ENCODE peak calls at places on chromosomes 3 and 15, in four cellular contexts. S is Panc1, L is prostate gland, D is sigmoid colon. K is an unnamed sample.

GRCh38 chr15:26983822-26984221 is 12.8 kb downstream of the GABRG3 start:
- DNase-seq in S (no peak), L (no peak), D (no peak), K (no peak)

GRCh38 chr3:61181874-61182273 is 69.4 kb downstream of the FHIT start:
- DNase-seq in S (no peak), L (no peak), D (no peak), K (no peak)

GRCh38 chr3:107969994-107970896 is 120.6 kb downstream of the CD47 start:
- DNase-seq in S (no peak), L (peak; percentile 36), D (no peak), K (no peak)

GRCh38 chr3:184491867-184492615 is 69.5 kb upstream of the EPHB3 start:
- DNase-seq in S (no peak), L (no peak), D (no peak), K (no peak)

GRCh38 chr3:14441240-14441919 is 39.0 kb downstream of the SLC6A6 start:
- DNase-seq in S (no peak), L (no peak), D (no peak), K (no peak)

GRCh38 chr15:74548236-74548635 is 7.2 kb downstream of the ARID3B start:
- DNase-seq in S (no peak), L (no peak), D (no peak), K (no peak)

GRCh38 chr3:167728176-167728575 is 6.5 kb downstream of the PDCD10 start:
- DNase-seq in S (no peak), L (no peak), D (no peak), K (no peak)

GRCh38 chr3:69745503-69745902 is 6.2 kb downstream of the MITF start:
- DNase-seq in S (no peak), L (no peak), D (no peak), K (no peak)

GRCh38 chr3:59566481-59566975 is 516.7 kb upstream of the CFAP20DC start:
- DNase-seq in S (no peak), L (peak; percentile 62), D (no peak), K (no peak)

GRCh38 chr15:31930967-31931366 is 99.3 kb upstream of the CHRNA7 start:
- DNase-seq in S (no peak), L (no peak), D (no peak), K (no peak)

GRCh38 chr3:88150771-88151170 is 1.0 kb downstream of the C3orf38 start:
- DNase-seq in S (no peak), L (no peak), D (no peak), K (no peak)

GRCh38 chr15:96374494-96374893 is 44.0 kb downstream of the NR2F2 start:
- DNase-seq in S (no peak), L (no peak), D (no peak), K (no peak)

GRCh38 chr3:76859596-76859995 is 180.3 kb upstream of the ROBO2 start:
- DNase-seq in S (no peak), L (no peak), D (no peak), K (no peak)

GRCh38 chr3:93936549-93936948 is 37.1 kb downstream of the PROS1 start:
- DNase-seq in S (no peak), L (no peak), D (no peak), K (no peak)

GRCh38 chr3:124395584-124396340 is 334.5 kb upstream of the UMPS start:
- DNase-seq in S (no peak), L (no peak), D (no peak), K (no peak)

GRCh38 chr3:142962520-142963265 is 781 bp downstream of the PAQR9 start:
- DNase-seq in S (no peak), L (no peak), D (no peak), K (no peak)

GRCh38 chr3:142963266-142964149 is at the start of gene PAQR9:
- DNase-seq in S (no peak), L (no peak), D (no peak), K (no peak)

GRCh38 chr3:142962175-142962519 is 1.3 kb downstream of the PAQR9 start:
- DNase-seq in S (no peak), L (no peak), D (no peak), K (no peak)

GRCh38 chr3:142961539-142961938 is 1.9 kb downstream of the PAQR9 start:
- DNase-seq in S (no peak), L (no peak), D (no peak), K (no peak)

GRCh38 chr3:142964150-142964498 is 650 bp upstream of the PAQR9 start:
- DNase-seq in S (no peak), L (no peak), D (no peak), K (no peak)
- TF ChIP-seq POLR2AphosphoS5 in S (no peak), L (no peak), D (no peak), K (no peak)

GRCh38 chr15:91553455-91553854 is 300.1 kb upstream of the SLCO3A1 start:
- DNase-seq in S (no peak), L (no peak), D (no peak), K (no peak)
- TF ChIP-seq POLR2AphosphoS5 in S (no peak), L (no peak), D (no peak), K (no peak)

GRCh38 chr15:98853161-98853560 is 154.4 kb downstream of the PGPEP1L start:
- DNase-seq in S (no peak), L (peak; percentile 89), D (peak; percentile 94), K (peak; percentile 92)
- TF ChIP-seq POLR2AphosphoS5 in S (no peak), L (peak; percentile 89), D (peak; percentile 69), K (peak; percentile 92)

GRCh38 chr3:129623447-129624118 is 17.1 kb upstream of the PLXND1 start:
- DNase-seq in S (no peak), L (no peak), D (peak; percentile 80), K (peak; percentile 85)
- TF ChIP-seq POLR2AphosphoS5 in S (no peak), L (no peak), D (peak; percentile 41), K (no peak)

GRCh38 chr3:179765396-179765795 is 112.6 kb downstream of the USP13 start:
- DNase-seq in S (no peak), L (no peak), D (no peak), K (no peak)
- TF ChIP-seq POLR2AphosphoS5 in S (no peak), L (no peak), D (no peak), K (no peak)

GRCh38 chr3:128282392-128283196 is 129.3 kb downstream of the EEFSEC start:
- DNase-seq in S (no peak), L (peak; percentile 63), D (peak; percentile 89), K (peak; percentile 74)
- TF ChIP-seq POLR2AphosphoS5 in S (no peak), L (peak; percentile 22), D (peak; percentile 55), K (no peak)

DNA sequence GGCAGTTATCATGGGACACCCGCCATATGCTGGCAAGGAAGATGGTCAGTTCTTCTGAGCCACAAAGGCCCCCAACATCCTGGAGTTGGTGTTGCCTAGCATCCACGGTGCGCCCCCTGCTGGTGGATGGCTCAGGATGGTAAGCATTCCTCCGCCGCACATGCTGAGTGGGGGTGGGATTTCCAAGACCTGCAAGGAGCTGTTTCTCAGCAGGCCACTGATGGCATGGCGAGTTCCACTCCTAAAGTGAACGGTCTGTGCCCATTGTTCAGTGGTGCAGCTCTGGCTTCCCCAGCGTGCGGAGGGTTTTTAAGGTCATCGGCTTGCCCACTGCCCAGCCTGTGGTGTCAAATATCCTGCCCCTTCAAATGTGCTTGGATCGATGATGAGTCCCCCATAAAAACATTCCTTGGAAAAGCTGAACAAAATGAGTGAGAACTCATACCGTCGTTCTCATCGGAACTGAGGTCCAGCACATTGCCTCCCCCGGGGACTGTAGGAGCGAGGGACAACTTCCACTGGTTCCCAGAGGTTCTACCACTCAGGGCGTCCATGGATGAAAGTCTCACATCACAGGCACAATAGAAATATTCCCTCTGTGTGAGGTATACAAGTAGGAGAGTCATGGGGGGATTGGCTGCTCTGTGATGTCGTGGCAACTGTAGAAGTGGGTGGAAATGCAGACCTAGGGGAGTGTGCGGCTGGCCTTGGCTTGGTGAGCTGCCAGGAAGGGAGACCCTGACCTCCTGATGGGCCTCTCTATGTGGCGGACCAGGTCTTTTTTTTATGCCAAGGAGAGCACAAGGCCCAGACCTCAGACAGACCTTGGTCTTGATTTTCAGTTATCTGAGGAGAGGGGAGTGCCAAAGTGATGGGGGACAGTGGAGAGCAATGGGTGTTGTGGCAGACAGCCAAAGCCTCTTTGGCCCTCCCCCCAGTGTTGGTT is 102.0 kb downstream of the SNRPN start:
- DNase-seq in S (no peak), L (no peak), D (no peak), K (peak; percentile 54)
- TF ChIP-seq POLR2AphosphoS5 in S (no peak), L (no peak), D (no peak), K (no peak)

K was measured in suprapubic skin.